ENCODE peak calls at places on chromosomes 3 and 15, in nine cellular contexts. U, W, E, Q, I, B, F, A and Z are unnamed samples.
A peak's percentile ranks its signal among the peaks of the same experiment; 100 is the strongest.

GRCh38 chr3:127074900-127075360 is 92.0 kb downstream of the PLXNA1 start:
- DNase-seq in E (no peak), Q (peak; percentile 53), F (peak; percentile 34), A (no peak), I (no peak), B (no peak), W (peak; percentile 92), U (peak; percentile 57), Z (peak; percentile 91)

GRCh38 chr3:185089751-185090150 is 63.1 kb downstream of the C3orf70 start:
- DNase-seq in W (no peak), U (no peak), I (no peak), Q (no peak), F (no peak), E (no peak), B (no peak), A (no peak), Z (no peak)

GRCh38 chr3:50655009-50655830 is 19.5 kb upstream of the DOCK3 start:
- DNase-seq in B (peak; percentile 23), I (no peak), E (no peak), F (peak; percentile 69), W (peak; percentile 64), A (no peak), U (peak; percentile 34), Q (peak; percentile 29), Z (no peak)

GRCh38 chr15:57920916-57921315 is 144.6 kb downstream of the ALDH1A2 start:
- DNase-seq in B (no peak), E (no peak), A (no peak), I (no peak), W (no peak), Q (no peak), F (no peak), U (no peak), Z (no peak)

GRCh38 chr3:48222616-48223513 is at the start of gene CAMP:
- DNase-seq in U (peak; percentile 93), F (peak; percentile 97), I (no peak), W (peak; percentile 62), A (no peak), Q (peak; percentile 78), B (no peak), E (no peak), Z (peak; percentile 51)

GRCh38 chr3:186896875-186897274 is 33.5 kb upstream of the ST6GAL1 start:
- DNase-seq in U (no peak), Q (no peak), E (no peak), W (no peak), I (no peak), B (no peak), F (no peak), A (no peak), Z (no peak)

GRCh38 chr3:173892547-173892946 is 495.0 kb downstream of the NLGN1 start:
- DNase-seq in B (no peak), I (no peak), E (no peak), Q (peak; percentile 48), W (peak; percentile 58), A (no peak), F (no peak), U (no peak), Z (no peak)

GRCh38 chr15:100061944-100062343 is 279.8 kb downstream of the ADAMTS17 start:
- DNase-seq in I (no peak), A (no peak), B (no peak), E (no peak), W (no peak), U (no peak), Q (no peak), F (no peak), Z (peak; percentile 6)

GRCh38 chr3:98945006-98945626 is 43.6 kb upstream of the DCBLD2 start:
- DNase-seq in E (no peak), I (no peak), F (no peak), B (no peak), Q (no peak), W (peak; percentile 58), U (no peak), A (no peak), Z (peak; percentile 18)

GRCh38 chr3:28348286-28348636 is 260 bp upstream of the ZCWPW2 start:
- DNase-seq in F (peak; percentile 99), A (no peak), B (no peak), I (no peak), E (no peak), Q (no peak), W (peak; percentile 98), U (no peak), Z (peak; percentile 90)

GRCh38 chr15:95365615-95366107 is 964.8 kb upstream of the NR2F2 start:
- DNase-seq in Q (no peak), A (peak; percentile 58), W (no peak), F (no peak), I (no peak), B (no peak), U (no peak), E (no peak), Z (no peak)

GRCh38 chr3:194871864-194872668 is 186.4 kb downstream of the FAM43A start:
- DNase-seq in B (no peak), A (peak; percentile 15), W (peak; percentile 74), E (no peak), Q (peak; percentile 61), I (no peak), U (no peak), F (peak; percentile 75), Z (peak; percentile 71)

GRCh38 chr15:90915808-90916440 is 12.8 kb downstream of the MAN2A2 start:
- DNase-seq in E (no peak), I (no peak), W (no peak), A (no peak), U (peak; percentile 87), Q (no peak), F (peak; percentile 98), B (no peak), Z (no peak)

GRCh38 chr3:10949197-10949596 is 43.4 kb upstream of the SLC6A1 start:
- DNase-seq in B (no peak), F (no peak), U (no peak), I (no peak), A (no peak), Q (no peak), E (no peak), W (no peak), Z (no peak)

GRCh38 chr3:185460719-185461350 is 38.0 kb downstream of the TMEM41A start:
- DNase-seq in F (no peak), A (no peak), U (no peak), I (no peak), E (no peak), B (no peak), W (peak; percentile 43), Q (peak; percentile 15), Z (peak; percentile 46)

GRCh38 chr3:53192608-53193007 is 31.6 kb downstream of the PRKCD start:
- DNase-seq in U (peak; percentile 48), F (no peak), Q (no peak), W (no peak), B (no peak), A (no peak), E (no peak), I (no peak), Z (no peak)

GRCh38 chr15:52115598-52116427 is 3.2 kb upstream of the BCL2L10 start:
- DNase-seq in I (no peak), W (no peak), Q (no peak), B (no peak), U (no peak), A (no peak), E (peak; percentile 72), F (no peak), Z (no peak)

GRCh38 chr3:191111722-191112121 is 87.3 kb upstream of the OSTN start:
- DNase-seq in Q (no peak), I (no peak), W (no peak), F (no peak), B (no peak), A (no peak), U (no peak), E (no peak), Z (no peak)